ENCODE peak calls at places on chromosome 6, in five cellular contexts. One of them, this sample, is unnamed.
A peak's percentile ranks its signal among the peaks of the same experiment; 100 is the strongest.

GRCh38 chr6:133854633-133855598 is 34.0 kb upstream of the TCF21 start:
- DNase-seq in CD8-positive, alpha-beta T cell: no peak
- DNase-seq in pancreas: peak; percentile 61
- DNase-seq in esophagus muscularis mucosa: no peak
- DNase-seq in GM23338: peak; percentile 54
- DNase-seq in this sample: no peak

GRCh38 chr6:13813621-13814175 is 659 bp downstream of the MCUR1 start:
- DNase-seq in CD8-positive, alpha-beta T cell: peak; percentile 1
- DNase-seq in pancreas: peak; percentile 77
- DNase-seq in esophagus muscularis mucosa: no peak
- DNase-seq in GM23338: peak; percentile 97
- DNase-seq in this sample: no peak

GRCh38 chr6:20367716-20368485 is 33.8 kb upstream of the E2F3 start:
- DNase-seq in CD8-positive, alpha-beta T cell: no peak
- DNase-seq in pancreas: no peak
- DNase-seq in esophagus muscularis mucosa: no peak
- DNase-seq in GM23338: no peak
- DNase-seq in this sample: no peak

GRCh38 chr6:33962186-33962585 is 158.4 kb upstream of the MLN start:
- DNase-seq in CD8-positive, alpha-beta T cell: no peak
- DNase-seq in pancreas: no peak
- DNase-seq in esophagus muscularis mucosa: no peak
- DNase-seq in GM23338: no peak
- DNase-seq in this sample: no peak

GRCh38 chr6:165697171-165697570 is 34.1 kb upstream of the PDE10A start:
- DNase-seq in CD8-positive, alpha-beta T cell: no peak
- DNase-seq in pancreas: no peak
- DNase-seq in esophagus muscularis mucosa: no peak
- DNase-seq in GM23338: no peak
- DNase-seq in this sample: no peak

GRCh38 chr6:7617954-7618764 is 28.2 kb downstream of the SNRNP48 start:
- DNase-seq in CD8-positive, alpha-beta T cell: no peak
- DNase-seq in pancreas: no peak
- DNase-seq in esophagus muscularis mucosa: no peak
- DNase-seq in GM23338: no peak
- DNase-seq in this sample: no peak

GRCh38 chr6:7542065-7542877 is 800 bp downstream of the DSP start:
- DNase-seq in CD8-positive, alpha-beta T cell: no peak
- DNase-seq in pancreas: peak; percentile 79
- DNase-seq in esophagus muscularis mucosa: peak; percentile 74
- DNase-seq in GM23338: peak; percentile 82
- DNase-seq in this sample: no peak

GRCh38 chr6:43301081-43301870 is 3.2 kb downstream of the SLC22A7 start:
- DNase-seq in CD8-positive, alpha-beta T cell: no peak
- DNase-seq in pancreas: no peak
- DNase-seq in esophagus muscularis mucosa: no peak
- DNase-seq in GM23338: no peak
- DNase-seq in this sample: no peak

GRCh38 chr6:40346241-40346640 is 240.9 kb downstream of the LRFN2 start:
- DNase-seq in CD8-positive, alpha-beta T cell: no peak
- DNase-seq in pancreas: no peak
- DNase-seq in esophagus muscularis mucosa: peak; percentile 45
- DNase-seq in GM23338: no peak
- DNase-seq in this sample: peak; percentile 81

GRCh38 chr6:42197574-42198362 is 3.0 kb upstream of the GUCA1B start:
- DNase-seq in CD8-positive, alpha-beta T cell: no peak
- DNase-seq in pancreas: no peak
- DNase-seq in esophagus muscularis mucosa: no peak
- DNase-seq in GM23338: no peak
- DNase-seq in this sample: no peak

GRCh38 chr6:53795702-53796450 is 1.1 kb downstream of the LRRC1 start:
- DNase-seq in CD8-positive, alpha-beta T cell: no peak
- DNase-seq in pancreas: peak; percentile 77
- DNase-seq in esophagus muscularis mucosa: no peak
- DNase-seq in GM23338: peak; percentile 56
- DNase-seq in this sample: no peak

GRCh38 chr6:53238311-53238710 is 89.7 kb upstream of the GCM1 start:
- DNase-seq in CD8-positive, alpha-beta T cell: no peak
- DNase-seq in pancreas: no peak
- DNase-seq in esophagus muscularis mucosa: no peak
- DNase-seq in GM23338: no peak
- DNase-seq in this sample: no peak

GRCh38 chr6:24775520-24776058 is 852 bp downstream of the GMNN start:
- DNase-seq in CD8-positive, alpha-beta T cell: no peak
- DNase-seq in pancreas: no peak
- DNase-seq in esophagus muscularis mucosa: no peak
- DNase-seq in GM23338: no peak
- DNase-seq in this sample: no peak

GRCh38 chr6:105588116-105588710 is 185.3 kb upstream of the PREP start:
- DNase-seq in CD8-positive, alpha-beta T cell: no peak
- DNase-seq in pancreas: no peak
- DNase-seq in esophagus muscularis mucosa: no peak
- DNase-seq in GM23338: no peak
- DNase-seq in this sample: no peak
- H3K27ac ChIP-seq in CD8-positive, alpha-beta T cell: no peak overlapping the region
- H3K27ac ChIP-seq in pancreas: no peak overlapping the region
- H3K27ac ChIP-seq in esophagus muscularis mucosa: no peak overlapping the region
- H3K27ac ChIP-seq in GM23338: no peak overlapping the region
- H3K27ac ChIP-seq in this sample: no peak overlapping the region

GRCh38 chr6:139374357-139375238 is at the start of gene CITED2:
- DNase-seq in CD8-positive, alpha-beta T cell: peak; percentile 90
- DNase-seq in pancreas: peak; percentile 95
- DNase-seq in esophagus muscularis mucosa: peak; percentile 99
- DNase-seq in GM23338: peak; percentile 93
- DNase-seq in this sample: no peak

GRCh38 chr6:139375239-139376053 is 998 bp upstream of the CITED2 start:
- DNase-seq in CD8-positive, alpha-beta T cell: peak; percentile 77
- DNase-seq in pancreas: peak; percentile 92
- DNase-seq in esophagus muscularis mucosa: peak; percentile 97
- DNase-seq in GM23338: peak; percentile 96
- DNase-seq in this sample: no peak

GRCh38 chr6:139378226-139378625 is 3.8 kb upstream of the CITED2 start:
- DNase-seq in CD8-positive, alpha-beta T cell: no peak
- DNase-seq in pancreas: no peak
- DNase-seq in esophagus muscularis mucosa: peak; percentile 68
- DNase-seq in GM23338: no peak
- DNase-seq in this sample: no peak

GRCh38 chr6:139376054-139376355 is 1.6 kb upstream of the CITED2 start:
- DNase-seq in CD8-positive, alpha-beta T cell: no peak
- DNase-seq in pancreas: no peak
- DNase-seq in esophagus muscularis mucosa: peak; percentile 91
- DNase-seq in GM23338: no peak
- DNase-seq in this sample: no peak

DNA sequence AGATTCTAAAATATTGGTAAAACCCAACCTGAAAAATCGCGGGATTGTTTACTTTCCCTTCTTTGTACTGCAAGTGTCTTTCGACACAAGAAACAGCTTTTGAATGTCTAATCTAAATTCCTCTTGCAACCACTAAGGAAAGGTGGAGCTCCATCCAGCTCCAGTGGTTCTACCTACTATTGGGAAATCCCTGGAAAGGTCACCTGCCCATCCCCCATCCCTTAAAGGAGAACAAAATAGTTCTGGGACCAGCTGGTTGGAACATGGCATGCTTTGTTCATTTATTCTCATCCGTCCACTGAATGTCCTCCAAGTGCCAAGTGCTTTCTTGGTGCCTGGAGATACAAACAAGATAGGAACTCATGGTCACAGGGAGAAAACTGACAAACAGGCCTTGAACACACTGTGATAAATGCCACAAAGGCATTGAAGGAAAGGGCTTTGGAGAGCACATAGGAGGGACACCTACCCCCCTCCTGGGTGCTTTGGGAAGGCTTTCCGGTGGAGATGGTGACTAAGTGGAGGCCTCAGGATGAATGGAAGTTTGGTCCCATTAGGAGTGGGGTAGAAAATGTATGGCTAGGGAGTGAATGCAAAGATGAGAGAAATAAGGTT is 2.3 kb upstream of the CITED2 start:
- DNase-seq in CD8-positive, alpha-beta T cell: no peak
- DNase-seq in pancreas: no peak
- DNase-seq in esophagus muscularis mucosa: peak; percentile 91
- DNase-seq in GM23338: peak; percentile 43
- DNase-seq in this sample: no peak
- TF ChIP-seq CTCF in CD8-positive, alpha-beta T cell: no peak
- TF ChIP-seq CTCF in pancreas: peak; percentile 20
- TF ChIP-seq CTCF in esophagus muscularis mucosa: peak; percentile 24
- TF ChIP-seq CTCF in GM23338: no peak
- TF ChIP-seq CTCF in this sample: no peak

GRCh38 chr6:157227202-157228166 is 95.8 kb downstream of the TMEM242 start:
- DNase-seq in CD8-positive, alpha-beta T cell: no peak
- DNase-seq in pancreas: no peak
- DNase-seq in esophagus muscularis mucosa: no peak
- DNase-seq in GM23338: peak; percentile 64
- DNase-seq in this sample: no peak

GRCh38 chr6:157226761-157227160 is 96.6 kb downstream of the TMEM242 start:
- DNase-seq in CD8-positive, alpha-beta T cell: no peak
- DNase-seq in pancreas: no peak
- DNase-seq in esophagus muscularis mucosa: no peak
- DNase-seq in GM23338: no peak
- DNase-seq in this sample: peak; percentile 85

GRCh38 chr6:157229733-157230132 is 93.6 kb downstream of the TMEM242 start:
- DNase-seq in CD8-positive, alpha-beta T cell: no peak
- DNase-seq in pancreas: no peak
- DNase-seq in esophagus muscularis mucosa: no peak
- DNase-seq in GM23338: peak; percentile 46
- DNase-seq in this sample: no peak

GRCh38 chr6:157229219-157229607 is 94.1 kb downstream of the TMEM242 start:
- DNase-seq in CD8-positive, alpha-beta T cell: no peak
- DNase-seq in pancreas: no peak
- DNase-seq in esophagus muscularis mucosa: no peak
- DNase-seq in GM23338: peak; percentile 41
- DNase-seq in this sample: no peak

GRCh38 chr6:157228421-157229218 is 94.7 kb downstream of the TMEM242 start:
- DNase-seq in CD8-positive, alpha-beta T cell: no peak
- DNase-seq in pancreas: no peak
- DNase-seq in esophagus muscularis mucosa: no peak
- DNase-seq in GM23338: peak; percentile 57
- DNase-seq in this sample: peak; percentile 77
- H3K27ac ChIP-seq in CD8-positive, alpha-beta T cell: no peak overlapping the region
- H3K27ac ChIP-seq in pancreas: no peak overlapping the region
- H3K27ac ChIP-seq in esophagus muscularis mucosa: no peak overlapping the region
- H3K27ac ChIP-seq in GM23338: no peak overlapping the region
- H3K27ac ChIP-seq in this sample: no peak overlapping the region

DNA sequence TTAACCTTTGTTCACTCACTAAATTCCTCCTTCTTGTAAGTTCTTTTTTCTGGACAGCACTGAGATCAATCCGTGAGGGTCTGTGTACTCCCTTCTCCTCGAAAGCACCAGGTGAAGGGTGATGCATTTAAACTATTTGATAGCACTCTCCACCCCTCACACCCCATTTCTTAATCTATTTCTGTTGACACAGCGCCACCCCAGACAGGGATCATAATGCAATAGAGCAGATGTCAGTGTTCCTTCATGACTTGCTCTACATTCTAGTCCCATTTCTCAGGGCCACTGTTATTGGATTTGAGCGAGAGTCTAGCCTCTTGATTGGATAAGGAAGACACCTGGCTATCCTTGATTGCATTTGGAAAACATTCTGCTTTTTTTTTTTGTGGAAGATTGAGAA is 46.3 kb downstream of the PPP1R14C start:
- DNase-seq in CD8-positive, alpha-beta T cell: no peak
- DNase-seq in pancreas: no peak
- DNase-seq in esophagus muscularis mucosa: no peak
- DNase-seq in GM23338: peak; percentile 33
- DNase-seq in this sample: no peak
- TF ChIP-seq CTCF in CD8-positive, alpha-beta T cell: no peak
- TF ChIP-seq CTCF in pancreas: no peak
- TF ChIP-seq CTCF in esophagus muscularis mucosa: no peak
- TF ChIP-seq CTCF in GM23338: peak; percentile 12
- TF ChIP-seq CTCF in this sample: no peak

DNA sequence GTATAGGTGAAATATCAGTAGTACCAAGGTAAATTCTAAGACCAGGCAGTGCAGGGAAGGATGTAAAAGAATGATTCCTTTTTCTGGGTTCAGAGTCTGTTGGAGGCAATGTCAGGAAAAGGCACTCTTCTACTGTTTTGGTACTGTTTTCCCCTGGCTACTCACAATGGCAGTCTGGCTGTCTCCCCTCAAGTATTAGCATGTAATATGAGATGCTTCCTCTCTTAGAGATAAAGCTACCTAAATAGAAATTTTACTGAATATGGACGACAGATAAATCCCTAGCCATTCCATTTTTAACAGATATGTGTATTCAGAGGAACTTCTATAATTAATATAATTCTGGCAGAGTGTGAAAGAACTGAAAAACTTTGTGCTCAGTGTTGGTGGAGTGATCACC is 3.5 kb downstream of the RNF8 start:
- DNase-seq in CD8-positive, alpha-beta T cell: no peak
- DNase-seq in pancreas: no peak
- DNase-seq in esophagus muscularis mucosa: no peak
- DNase-seq in GM23338: peak; percentile 25
- DNase-seq in this sample: no peak
- H3K27ac ChIP-seq in CD8-positive, alpha-beta T cell: no peak overlapping the region
- H3K27ac ChIP-seq in pancreas: no peak overlapping the region
- H3K27ac ChIP-seq in esophagus muscularis mucosa: no peak overlapping the region
- H3K27ac ChIP-seq in GM23338: peak overlapping the region; percentile 70
- H3K27ac ChIP-seq in this sample: no peak overlapping the region

DNA sequence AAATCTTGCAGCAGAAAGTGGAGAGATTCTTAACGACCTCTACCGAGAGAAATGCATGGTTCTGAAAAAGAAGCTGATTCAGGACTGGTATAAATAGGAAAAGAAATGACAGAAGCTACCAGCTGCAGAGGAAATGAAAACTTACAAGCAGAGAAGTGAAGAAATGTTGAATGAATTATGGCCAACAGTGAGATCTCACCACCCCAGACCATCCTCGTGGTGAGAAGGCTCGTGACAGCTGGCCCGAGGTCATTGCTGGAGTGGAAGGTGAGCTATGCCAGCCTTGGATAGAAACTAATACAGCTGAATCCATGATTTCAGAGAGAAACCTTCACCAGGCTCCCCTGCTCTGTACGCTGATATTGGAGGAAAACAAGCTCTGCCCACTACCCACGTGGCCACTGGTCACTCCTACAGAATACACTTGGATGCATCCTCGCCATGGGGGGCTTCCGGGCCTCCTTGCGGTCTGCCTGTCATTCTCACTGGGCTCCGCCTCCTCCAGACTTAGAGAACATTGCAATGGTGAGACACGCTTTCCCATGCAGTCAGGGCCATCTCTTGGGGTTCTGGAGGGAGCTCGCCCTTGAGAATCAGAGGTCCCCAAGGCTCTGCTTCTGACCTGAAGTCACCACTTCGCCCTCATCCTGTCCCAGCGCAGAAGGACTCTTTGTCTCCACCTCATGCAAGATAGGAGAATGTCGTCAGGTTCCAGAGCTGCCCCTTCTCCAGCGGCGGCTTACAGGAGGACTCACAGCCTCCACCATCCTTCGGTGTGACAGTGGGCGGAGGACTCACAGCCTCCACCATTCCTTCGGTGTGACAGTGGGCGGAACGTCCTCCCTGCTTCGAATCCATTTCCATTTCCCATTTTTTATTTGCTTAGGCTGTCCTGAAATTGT is 10.6 kb upstream of the TUBB2B start:
- DNase-seq in CD8-positive, alpha-beta T cell: no peak
- DNase-seq in pancreas: no peak
- DNase-seq in esophagus muscularis mucosa: no peak
- DNase-seq in GM23338: no peak
- DNase-seq in this sample: no peak
- TF ChIP-seq CTCF in CD8-positive, alpha-beta T cell: no peak
- TF ChIP-seq CTCF in pancreas: no peak
- TF ChIP-seq CTCF in esophagus muscularis mucosa: no peak
- TF ChIP-seq CTCF in GM23338: no peak
- TF ChIP-seq CTCF in this sample: no peak

GRCh38 chr6:170438402-170438753 is 114.7 kb downstream of the PSMB1 start:
- DNase-seq in CD8-positive, alpha-beta T cell: no peak
- DNase-seq in pancreas: peak; percentile 87
- DNase-seq in esophagus muscularis mucosa: peak; percentile 96
- DNase-seq in GM23338: peak; percentile 92
- DNase-seq in this sample: no peak
- H3K27ac ChIP-seq in CD8-positive, alpha-beta T cell: no peak overlapping the region
- H3K27ac ChIP-seq in pancreas: no peak overlapping the region
- H3K27ac ChIP-seq in esophagus muscularis mucosa: no peak overlapping the region
- H3K27ac ChIP-seq in GM23338: no peak overlapping the region
- H3K27ac ChIP-seq in this sample: peak overlapping the region; percentile 49

This sample was measured in vagina.